ENCODE peak calls at places on chromosomes 13 and 19, in nine cellular contexts. K, G, I, L, U, T, O, N and A are unnamed samples.

GRCh38 chr19:33752945-33753344 is 43.7 kb upstream of the KCTD15 start:
- DNase-seq in K (no peak), G (no peak), I (no peak), L (no peak), U (no peak), T (no peak), O (no peak), N (no peak), A (no peak)

GRCh38 chr19:8609210-8610040 is 1.1 kb downstream of the ADAMTS10 start:
- DNase-seq in K (no peak), G (no peak), I (peak; percentile 70), L (peak; percentile 81), U (peak; percentile 51), T (no peak), O (peak; percentile 73), N (no peak), A (no peak)

GRCh38 chr13:36344173-36344572 is 2.0 kb downstream of the SPART start:
- DNase-seq in K (no peak), G (no peak), I (no peak), L (no peak), U (no peak), T (peak; percentile 32), O (no peak), N (no peak), A (no peak)

GRCh38 chr19:49110567-49110966 is 3.6 kb upstream of the LIN7B start:
- DNase-seq in K (no peak), G (no peak), I (no peak), L (peak; percentile 15), U (no peak), T (no peak), O (no peak), N (no peak), A (no peak)

GRCh38 chr19:58476498-58477015 is 405 bp downstream of the ZNF446 start:
- DNase-seq in K (no peak), G (peak; percentile 38), I (no peak), L (no peak), U (peak; percentile 36), T (no peak), O (no peak), N (no peak), A (no peak)

GRCh38 chr19:18204394-18205179 is 745 bp upstream of the RAB3A start:
- DNase-seq in K (no peak), G (peak; percentile 41), I (no peak), L (peak; percentile 63), U (no peak), T (no peak), O (peak; percentile 85), N (no peak), A (no peak)

GRCh38 chr13:33918199-33918932 is 100.4 kb downstream of the RFC3 start:
- DNase-seq in K (peak; percentile 85), G (no peak), I (no peak), L (peak; percentile 71), U (no peak), T (peak; percentile 82), O (no peak), N (no peak), A (peak; percentile 39)

GRCh38 chr19:14072535-14073231 is at the start of gene MISP3:
- DNase-seq in K (peak; percentile 68), G (peak; percentile 47), I (peak; percentile 94), L (no peak), U (no peak), T (no peak), O (peak; percentile 59), N (peak; percentile 36), A (no peak)

GRCh38 chr13:102911336-102911735 is 65.5 kb downstream of the ERCC5 start:
- DNase-seq in K (peak; percentile 90), G (no peak), I (no peak), L (no peak), U (no peak), T (peak; percentile 98), O (no peak), N (peak; percentile 19), A (no peak)

GRCh38 chr13:94660695-94661324 is 51.5 kb downstream of the SOX21 start:
- DNase-seq in K (peak; percentile 51), G (no peak), I (no peak), L (peak; percentile 27), U (no peak), T (peak; percentile 18), O (no peak), N (no peak), A (no peak)
- TF ChIP-seq CTCF in K (peak; percentile 65), G (peak; percentile 41), I (no peak), L (peak; percentile 42), U (no peak), T (peak; percentile 9), O (no peak), N (peak; percentile 5), A (peak; percentile 23)

DNA sequence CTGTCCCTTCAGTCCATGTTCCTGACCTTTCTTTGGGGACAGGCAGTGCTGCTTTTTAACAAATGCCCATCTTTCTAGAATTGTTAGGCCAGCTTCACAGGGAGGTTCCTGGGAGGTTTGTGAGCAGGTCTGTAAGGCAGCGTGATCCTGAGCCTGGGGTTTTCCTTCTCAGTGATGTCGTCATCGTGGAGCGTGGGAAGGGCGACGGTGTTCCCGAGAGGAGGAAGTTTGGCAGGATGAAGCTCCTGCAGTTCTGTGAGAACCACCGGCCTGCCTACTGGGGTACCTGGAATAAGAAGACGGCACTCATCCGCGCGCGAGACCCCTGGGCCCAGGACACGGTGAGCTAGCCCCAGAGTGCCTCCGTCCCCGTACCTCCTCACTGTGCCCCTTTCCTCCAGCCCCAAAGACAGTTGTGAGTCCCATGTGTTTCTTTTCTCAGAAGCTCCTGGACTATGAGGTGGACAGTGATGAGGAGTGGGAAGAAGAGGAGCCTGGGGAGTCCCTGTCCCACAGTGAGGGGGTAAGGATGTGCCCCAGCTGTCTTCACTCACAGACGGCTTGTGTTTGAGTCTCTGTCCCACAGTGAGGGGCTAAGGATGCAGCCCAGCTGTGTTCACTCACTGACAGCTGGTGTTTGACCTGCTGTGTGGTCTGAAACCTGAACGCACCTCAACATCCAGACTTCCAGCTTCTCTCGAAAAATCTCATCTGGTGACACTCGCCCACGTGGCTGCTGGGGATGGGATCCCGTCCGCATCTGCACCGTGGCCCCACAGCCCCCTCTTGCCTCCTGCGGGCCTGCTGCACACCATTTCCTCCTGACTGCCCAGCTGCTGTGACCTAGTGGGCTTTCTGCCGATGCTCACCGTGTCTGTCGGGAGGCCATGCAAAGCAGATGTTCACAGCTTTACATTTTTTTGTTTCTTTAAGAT is 27.1 kb downstream of the CHAF1A start:
- DNase-seq in K (no peak), G (no peak), I (no peak), L (peak; percentile 2), U (no peak), T (no peak), O (peak; percentile 64), N (no peak), A (no peak)
- H3K36me3 ChIP-seq in K (peaks cover 4% of the 10 kb centered on the region), G (peaks cover 82% of the 10 kb centered on the region), I (no peaks in the 10 kb centered on the region), L (peaks cover 7% of the 10 kb centered on the region), U (no peaks in the 10 kb centered on the region), T (peaks cover 16% of the 10 kb centered on the region), O (no peaks in the 10 kb centered on the region), N (no peaks in the 10 kb centered on the region), A (peaks cover 6% of the 10 kb centered on the region)

GRCh38 chr19:13037718-13038117 is 42.4 kb downstream of the NFIX start:
- DNase-seq in K (no peak), G (no peak), I (no peak), L (no peak), U (no peak), T (no peak), O (no peak), N (no peak), A (no peak)

GRCh38 chr19:13039211-13039789 is 44.0 kb downstream of the NFIX start:
- DNase-seq in K (no peak), G (no peak), I (no peak), L (no peak), U (no peak), T (no peak), O (no peak), N (no peak), A (no peak)

GRCh38 chr19:13037161-13037560 is 41.9 kb downstream of the NFIX start:
- DNase-seq in K (peak; percentile 91), G (no peak), I (no peak), L (peak; percentile 74), U (no peak), T (peak; percentile 84), O (no peak), N (no peak), A (no peak)

GRCh38 chr19:13040232-13040915 is 45.1 kb downstream of the NFIX start:
- DNase-seq in K (no peak), G (no peak), I (no peak), L (no peak), U (no peak), T (no peak), O (no peak), N (no peak), A (no peak)

DNA sequence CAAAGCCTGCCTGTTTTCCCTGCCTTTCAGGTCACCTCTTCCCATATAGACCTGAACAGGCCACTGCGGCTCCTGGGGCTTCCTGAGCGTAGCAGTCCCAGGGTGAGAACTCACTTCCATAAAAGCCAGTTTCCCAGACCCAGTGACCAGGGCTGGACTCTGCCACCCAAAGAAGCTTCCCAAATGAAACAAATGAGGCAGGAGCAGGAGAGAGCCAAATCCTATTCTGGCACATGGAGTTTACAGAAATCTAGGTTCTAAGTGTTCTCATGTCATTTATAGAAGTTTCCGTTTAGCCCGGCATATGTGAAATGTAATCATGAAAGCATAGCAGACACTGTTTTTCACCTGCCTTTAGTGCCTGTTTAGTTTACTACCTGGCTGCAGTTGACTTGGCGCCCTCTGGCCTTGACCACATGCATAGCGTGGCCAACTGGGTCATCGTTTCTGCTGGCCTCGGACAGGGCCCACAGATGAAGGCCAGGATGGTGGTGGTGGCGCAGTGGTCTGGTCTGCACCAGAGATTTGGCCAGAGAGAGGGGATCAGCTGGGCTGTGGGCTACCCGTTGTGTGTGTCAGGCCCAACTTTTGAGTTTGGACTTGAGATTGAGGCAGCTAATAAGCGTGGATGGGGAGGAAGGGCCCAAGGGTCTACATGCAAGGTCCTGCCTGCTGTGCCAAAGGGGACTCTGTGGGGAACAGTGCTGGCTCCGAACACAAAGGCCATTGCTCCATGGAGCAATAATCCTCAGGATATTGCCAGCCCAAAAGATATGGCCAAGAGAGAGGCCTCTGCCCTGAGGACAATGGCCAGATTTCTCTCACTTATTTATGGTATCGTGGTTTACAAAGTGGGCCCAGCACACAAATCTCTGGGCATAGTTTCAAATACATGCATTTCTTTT is 43.3 kb downstream of the NFIX start:
- DNase-seq in K (no peak), G (no peak), I (no peak), L (no peak), U (no peak), T (no peak), O (no peak), N (no peak), A (no peak)
- TF ChIP-seq CTCF in K (peak; percentile 36), G (no peak), I (no peak), L (no peak), U (no peak), T (no peak), O (no peak), N (no peak), A (no peak)

DNA sequence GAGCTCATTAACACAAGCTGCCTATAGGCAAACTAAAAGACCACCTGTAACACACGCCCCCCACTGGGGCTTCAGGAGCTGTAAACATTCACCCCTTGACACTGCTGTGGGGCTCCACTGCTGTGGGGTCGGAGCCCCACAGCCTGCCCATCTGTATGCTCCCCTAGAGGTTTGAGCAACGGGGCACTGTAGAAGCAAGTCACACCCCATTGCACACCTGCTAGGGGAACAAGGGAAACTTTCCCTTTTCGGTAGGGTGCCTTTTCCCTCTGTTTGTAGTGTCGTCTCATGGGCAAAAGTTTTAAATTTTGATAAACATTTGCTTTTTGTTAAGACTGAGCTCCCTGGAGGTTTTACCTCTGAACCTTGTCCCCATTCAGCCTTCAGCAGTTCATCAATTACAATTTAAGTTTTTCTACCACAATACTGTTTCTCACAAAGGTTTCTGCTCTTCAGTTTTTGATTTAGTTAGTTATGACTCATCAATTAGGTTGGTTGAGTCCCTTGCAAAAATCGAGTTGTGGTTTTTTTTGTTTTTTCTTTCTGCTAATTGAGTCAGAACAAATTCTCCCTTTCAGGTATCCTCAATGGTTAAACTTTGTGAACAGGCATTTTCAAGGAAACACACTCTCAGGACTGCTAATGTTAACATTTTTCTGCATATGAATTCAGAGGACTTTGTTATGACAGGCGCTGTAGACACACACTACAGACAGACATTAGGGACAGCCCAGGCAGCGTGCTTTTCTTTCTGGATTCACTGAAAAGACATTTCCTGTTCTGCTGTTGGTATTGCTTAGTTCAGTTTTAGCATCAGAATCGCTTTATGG is 35.1 kb downstream of the ZNF433 start:
- DNase-seq in K (no peak), G (no peak), I (no peak), L (peak; percentile 25), U (no peak), T (peak; percentile 12), O (no peak), N (no peak), A (no peak)
- H3K36me3 ChIP-seq in K (peaks cover 54% of the 10 kb centered on the region), G (peaks cover 10% of the 10 kb centered on the region), I (no peaks in the 10 kb centered on the region), L (peaks cover 3% of the 10 kb centered on the region), U (peaks cover 8% of the 10 kb centered on the region), T (no peaks in the 10 kb centered on the region), O (no peaks in the 10 kb centered on the region), N (no peaks in the 10 kb centered on the region), A (no peaks in the 10 kb centered on the region)